ENCODE peak calls at places on chromosome 14, in eight cellular contexts. Z is HepG2, U is SK-N-SH, R is GM12878, F is HCT116, W is K562, M is H1, I is SK-N-MC. G is an unnamed sample.

GRCh38 chr14:51776102-51776894 is 84.1 kb upstream of the GNG2 start:
- DNase-seq in Z (peak), U (peak), R (no peak), F (peak), W (peak), M (peak), I (no peak), G (peak)

GRCh38 chr14:85426068-85426935 is 103.6 kb upstream of the FLRT2 start:
- DNase-seq in Z (no peak), U (no peak), R (no peak), F (no peak), W (no peak), M (no peak), I (no peak), G (no peak)

GRCh38 chr14:79701371-79701770 is 509.9 kb downstream of the DIO2 start:
- DNase-seq in Z (no peak), U (no peak), R (no peak), F (no peak), W (no peak), M (no peak), I (no peak), G (no peak)

GRCh38 chr14:100049220-100049619 is 16.0 kb upstream of the EVL start:
- DNase-seq in Z (peak), U (no peak), R (no peak), F (no peak), W (no peak), M (no peak), I (no peak), G (peak)

GRCh38 chr14:85060116-85060515 is 469.8 kb upstream of the FLRT2 start:
- DNase-seq in Z (no peak), U (no peak), R (no peak), F (no peak), W (no peak), M (no peak), I (no peak), G (no peak)

GRCh38 chr14:55212611-55213010 is 21.2 kb upstream of the DLGAP5 start:
- DNase-seq in Z (no peak), U (no peak), R (no peak), F (no peak), W (no peak), M (no peak), I (no peak), G (no peak)

GRCh38 chr14:60064491-60065072 is 27.1 kb upstream of the PCNX4 start:
- DNase-seq in Z (peak), U (peak), R (peak), F (peak), W (peak), M (no peak), I (no peak), G (peak)

GRCh38 chr14:95291859-95292542 is 27.7 kb downstream of the CLMN start:
- DNase-seq in Z (no peak), U (peak), R (no peak), F (peak), W (peak), M (no peak), I (no peak), G (peak)

GRCh38 chr14:29126361-29126760 is 359.8 kb downstream of the FOXG1 start:
- DNase-seq in Z (no peak), U (no peak), R (no peak), F (no peak), W (no peak), M (no peak), I (no peak), G (no peak)

GRCh38 chr14:23398348-23398747 is 9.7 kb downstream of the MYH6 start:
- DNase-seq in Z (no peak), U (no peak), R (no peak), F (no peak), W (no peak), M (no peak), I (no peak), G (no peak)

GRCh38 chr14:31206536-31207286 is 882 bp downstream of the HECTD1 start:
- DNase-seq in Z (peak), U (peak), R (no peak), F (no peak), W (peak), M (peak), I (no peak), G (peak)

GRCh38 chr14:90491221-90491867 is 94.5 kb downstream of the CALM1 start:
- DNase-seq in Z (no peak), U (peak), R (no peak), F (no peak), W (no peak), M (peak), I (no peak), G (peak)

GRCh38 chr14:29805415-29806123 is 122.1 kb downstream of the PRKD1 start:
- DNase-seq in Z (no peak), U (no peak), R (no peak), F (no peak), W (peak), M (no peak), I (no peak), G (peak)

GRCh38 chr14:45868377-45868776 is 615.4 kb upstream of the MIS18BP1 start:
- DNase-seq in Z (no peak), U (no peak), R (peak), F (no peak), W (no peak), M (no peak), I (no peak), G (no peak)

GRCh38 chr14:105847400-105847799 is 321.0 kb downstream of the TMEM121 start:
- DNase-seq in Z (no peak), U (no peak), R (no peak), F (no peak), W (no peak), M (no peak), I (no peak), G (no peak)
- TF ChIP-seq POLR2AphosphoS5 in Z (no peak), U (no peak), R (no peak), F (no peak), W (no peak), M (no peak), I (no peak), G (no peak)

GRCh38 chr14:69716483-69717187 is 50.3 kb upstream of the SRSF5 start:
- DNase-seq in Z (no peak), U (no peak), R (no peak), F (no peak), W (no peak), M (no peak), I (no peak), G (peak)
- H3K4me3 ChIP-seq in Z (no peak), U (no peak), R (no peak), F (no peak), W (no peak), M (no peak), I (no peak), G (no peak)

GRCh38 chr14:97218713-97219355 is 421.7 kb downstream of the VRK1 start:
- DNase-seq in Z (no peak), U (peak), R (no peak), F (no peak), W (no peak), M (peak), I (no peak), G (no peak)

GRCh38 chr14:97218336-97218712 is 421.1 kb downstream of the VRK1 start:
- DNase-seq in Z (no peak), U (no peak), R (no peak), F (no peak), W (no peak), M (no peak), I (no peak), G (no peak)

GRCh38 chr14:97219356-97220017 is 422.3 kb downstream of the VRK1 start:
- DNase-seq in Z (no peak), U (peak), R (no peak), F (no peak), W (no peak), M (peak), I (no peak), G (no peak)

GRCh38 chr14:97224016-97224415 is 426.8 kb downstream of the VRK1 start:
- DNase-seq in Z (no peak), U (no peak), R (no peak), F (no peak), W (no peak), M (no peak), I (no peak), G (no peak)

GRCh38 chr14:97221572-97221971 is 424.4 kb downstream of the VRK1 start:
- DNase-seq in Z (no peak), U (no peak), R (no peak), F (no peak), W (no peak), M (no peak), I (peak), G (no peak)
- H3K9ac ChIP-seq in Z (no peak), U (no peak), R (no peak), F (no peak), W (no peak), M (no peak), I (peak), G (no peak)

GRCh38 chr14:64914237-64914971 is at the start of gene CHURC1:
- DNase-seq in Z (peak), U (peak), R (peak), F (peak), W (peak), M (peak), I (peak), G (peak)
- TF ChIP-seq POLR2AphosphoS5 in Z (peak), U (peak), R (peak), F (peak), W (peak), M (peak), I (peak), G (peak)

DNA sequence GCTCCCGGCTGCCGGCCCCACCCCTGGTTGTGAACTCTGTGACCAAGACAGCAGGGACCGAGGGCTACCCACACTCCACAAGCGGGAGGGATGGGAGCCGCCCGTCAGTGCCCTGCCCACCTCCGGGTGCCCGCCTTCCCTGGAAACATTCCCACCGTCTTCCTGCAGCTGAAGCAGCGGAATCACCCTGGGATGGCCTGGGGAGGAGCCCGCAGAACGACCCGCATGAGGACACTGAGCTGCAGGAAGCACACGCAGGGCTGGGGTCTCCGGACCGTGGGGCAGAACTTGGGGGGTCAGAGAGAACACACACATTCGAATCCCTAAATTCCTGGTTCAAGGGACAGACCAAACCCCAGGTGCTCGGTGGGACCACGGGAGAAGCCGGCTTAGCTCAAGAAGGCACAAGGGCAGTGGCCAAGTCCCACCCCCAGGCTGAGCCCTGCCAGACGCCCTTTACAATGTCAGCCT is 33.5 kb upstream of the C14orf180 start:
- DNase-seq in Z (no peak), U (peak), R (no peak), F (no peak), W (no peak), M (peak), I (no peak), G (no peak)
- H3K4me3 ChIP-seq in Z (no peak), U (no peak), R (no peak), F (no peak), W (no peak), M (no peak), I (peak), G (no peak)

GRCh38 chr14:93496856-93497255 is 66.1 kb downstream of the UNC79 start:
- DNase-seq in Z (no peak), U (no peak), R (no peak), F (no peak), W (no peak), M (no peak), I (no peak), G (no peak)
- H3K9ac ChIP-seq in Z (no peak), U (no peak), R (no peak), F (no peak), W (no peak), M (no peak), I (no peak), G (no peak)

DNA sequence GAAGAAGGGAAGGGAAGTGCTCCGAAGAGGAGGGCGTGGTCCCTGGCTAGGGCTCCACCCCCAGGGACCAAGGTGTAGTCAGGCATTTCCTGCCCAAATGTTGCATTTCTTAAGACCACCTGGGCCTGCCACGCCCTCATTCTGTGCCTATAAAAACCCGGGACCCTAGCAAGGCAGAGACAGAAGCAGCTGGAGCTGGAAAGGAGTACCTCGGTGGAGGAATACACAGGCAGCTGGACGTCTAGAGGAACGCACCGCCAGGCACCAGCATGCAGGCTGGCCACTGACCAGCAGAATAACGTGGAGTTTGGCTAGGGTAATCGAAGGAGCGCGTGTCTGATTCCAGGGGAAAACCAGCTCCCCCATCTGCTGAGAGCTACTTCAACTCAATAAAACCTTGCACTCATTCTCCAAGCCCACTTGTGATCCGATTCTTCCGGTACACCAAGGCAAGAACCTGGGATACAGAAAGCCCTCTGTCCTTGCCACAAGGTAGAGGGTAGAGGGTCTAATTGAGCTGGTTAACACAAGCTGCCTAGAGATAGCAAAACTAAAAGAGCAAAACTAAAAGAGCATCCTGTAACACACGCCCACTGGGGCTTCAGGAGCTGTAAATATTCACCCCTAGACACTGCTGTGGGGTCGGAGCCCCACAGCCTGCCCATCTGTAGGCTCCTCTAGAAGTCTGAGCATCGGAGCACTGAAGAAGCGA is 21.0 kb downstream of the CFL2 start:
- DNase-seq in Z (peak), U (no peak), R (no peak), F (peak), W (peak), M (peak), I (no peak), G (no peak)
- TF ChIP-seq POLR2AphosphoS5 in Z (peak), U (no peak), R (no peak), F (peak), W (no peak), M (peak), I (no peak), G (no peak)

DNA sequence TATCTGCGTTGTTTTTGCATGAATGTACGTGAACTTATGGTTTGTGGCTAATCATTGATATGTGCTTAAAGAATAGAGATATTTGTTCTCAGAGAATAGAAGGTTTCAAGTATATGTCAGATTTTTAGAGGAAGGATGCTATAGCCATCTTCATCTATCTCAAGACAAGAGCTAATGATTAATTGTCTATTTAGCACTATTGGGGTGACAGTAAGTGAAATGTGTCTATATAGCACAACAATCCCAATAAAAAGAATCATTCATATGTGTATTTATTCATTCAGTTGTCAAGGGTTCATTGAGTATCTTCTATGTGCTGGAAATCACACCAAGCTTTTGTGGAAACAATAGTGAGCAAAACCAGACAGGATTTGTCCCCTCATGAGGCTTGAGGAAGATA is 299.5 kb upstream of the NPAS3 start:
- DNase-seq in Z (no peak), U (no peak), R (no peak), F (no peak), W (no peak), M (no peak), I (no peak), G (no peak)
- H3K4me3 ChIP-seq in Z (no peak), U (no peak), R (no peak), F (no peak), W (no peak), M (no peak), I (no peak), G (no peak)

G was measured in endothelial cell of umbilical vein.